ENCODE peak calls at places on chromosomes 11 and 22, in four cellular contexts. One of them, this sample, is unnamed.
A peak's percentile ranks its signal among the peaks of the same experiment; 100 is the strongest.

GRCh38 chr22:44411226-44412135 is 86.6 kb downstream of the RTL6 start:
- DNase-seq in hippocampal formation: no peak
- DNase-seq in CD8-positive, alpha-beta T cell: no peak
- DNase-seq in neuronal stem cell: no peak
- DNase-seq in this sample: no peak

GRCh38 chr11:1384206-1384965 is 5.3 kb upstream of the BRSK2 start:
- DNase-seq in neuronal stem cell: no peak
- DNase-seq in CD8-positive, alpha-beta T cell: no peak
- DNase-seq in hippocampal formation: no peak
- DNase-seq in this sample: no peak

GRCh38 chr11:73273246-73273890 is 1.2 kb downstream of the P2RY6 start:
- DNase-seq in neuronal stem cell: no peak
- DNase-seq in CD8-positive, alpha-beta T cell: no peak
- DNase-seq in hippocampal formation: no peak
- DNase-seq in this sample: no peak

GRCh38 chr11:70142171-70142875 is 60.8 kb upstream of the FADD start:
- DNase-seq in CD8-positive, alpha-beta T cell: no peak
- DNase-seq in hippocampal formation: no peak
- DNase-seq in neuronal stem cell: peak; percentile 40
- DNase-seq in this sample: no peak

GRCh38 chr11:102168483-102168882 is 58.2 kb downstream of the YAP1 start:
- DNase-seq in hippocampal formation: no peak
- DNase-seq in neuronal stem cell: no peak
- DNase-seq in CD8-positive, alpha-beta T cell: no peak
- DNase-seq in this sample: no peak

GRCh38 chr22:19644314-19645223 is 69.7 kb upstream of the SEPTIN5 start:
- DNase-seq in hippocampal formation: no peak
- DNase-seq in CD8-positive, alpha-beta T cell: no peak
- DNase-seq in neuronal stem cell: no peak
- DNase-seq in this sample: no peak

GRCh38 chr22:48718818-48719500 is 1108.7 kb downstream of the BRD1 start:
- DNase-seq in CD8-positive, alpha-beta T cell: no peak
- DNase-seq in hippocampal formation: no peak
- DNase-seq in neuronal stem cell: no peak
- DNase-seq in this sample: no peak

GRCh38 chr11:19669511-19669910 is 43.1 kb upstream of the NAV2 start:
- DNase-seq in CD8-positive, alpha-beta T cell: no peak
- DNase-seq in neuronal stem cell: no peak
- DNase-seq in hippocampal formation: no peak
- DNase-seq in this sample: no peak

GRCh38 chr11:12161603-12162350 is 51.4 kb downstream of the MICAL2 start:
- DNase-seq in CD8-positive, alpha-beta T cell: no peak
- DNase-seq in neuronal stem cell: no peak
- DNase-seq in hippocampal formation: no peak
- DNase-seq in this sample: no peak

This sample was measured in T-helper 9 cell.